ENCODE peak calls at places on chromosomes 13 and 19, in ten cellular contexts. One of them, this sample, is unnamed.
A peak's percentile ranks its signal among the peaks of the same experiment; 100 is the strongest.

GRCh38 chr19:47658431-47659383 is 49.8 kb downstream of the BICRA start:
- DNase-seq in CD4-positive, alpha-beta T cell: no peak
- DNase-seq in tibial nerve: no peak
- DNase-seq in PC-3: no peak
- DNase-seq in uterus: no peak
- DNase-seq in psoas muscle: no peak
- DNase-seq in keratinocyte: no peak
- DNase-seq in colonic mucosa: peak; percentile 79
- DNase-seq in heart right ventricle: no peak
- DNase-seq in A673: no peak
- DNase-seq in this sample: peak; percentile 75

GRCh38 chr13:20585371-20585770 is 18.4 kb downstream of the IFT88 start:
- DNase-seq in CD4-positive, alpha-beta T cell: no peak
- DNase-seq in tibial nerve: no peak
- DNase-seq in PC-3: no peak
- DNase-seq in uterus: no peak
- DNase-seq in psoas muscle: no peak
- DNase-seq in keratinocyte: no peak
- DNase-seq in colonic mucosa: no peak
- DNase-seq in heart right ventricle: no peak
- DNase-seq in A673: no peak
- DNase-seq in this sample: no peak

GRCh38 chr13:39119422-39119821 is 81.2 kb downstream of the NHLRC3 start:
- DNase-seq in CD4-positive, alpha-beta T cell: no peak
- DNase-seq in tibial nerve: no peak
- DNase-seq in PC-3: no peak
- DNase-seq in uterus: no peak
- DNase-seq in psoas muscle: no peak
- DNase-seq in keratinocyte: no peak
- DNase-seq in colonic mucosa: no peak
- DNase-seq in heart right ventricle: no peak
- DNase-seq in A673: no peak
- DNase-seq in this sample: no peak

GRCh38 chr13:20824762-20825161 is 51.0 kb upstream of the EEF1AKMT1 start:
- DNase-seq in CD4-positive, alpha-beta T cell: no peak
- DNase-seq in tibial nerve: no peak
- DNase-seq in PC-3: no peak
- DNase-seq in uterus: no peak
- DNase-seq in psoas muscle: no peak
- DNase-seq in keratinocyte: no peak
- DNase-seq in colonic mucosa: no peak
- DNase-seq in heart right ventricle: no peak
- DNase-seq in A673: peak; percentile 37
- DNase-seq in this sample: peak; percentile 34

GRCh38 chr13:110211735-110212134 is 95.2 kb downstream of the COL4A1 start:
- DNase-seq in CD4-positive, alpha-beta T cell: no peak
- DNase-seq in tibial nerve: no peak
- DNase-seq in PC-3: no peak
- DNase-seq in uterus: no peak
- DNase-seq in psoas muscle: no peak
- DNase-seq in keratinocyte: no peak
- DNase-seq in colonic mucosa: no peak
- DNase-seq in heart right ventricle: no peak
- DNase-seq in A673: no peak
- DNase-seq in this sample: no peak

GRCh38 chr13:97435794-97436193 is 1.8 kb downstream of the RAP2A start:
- DNase-seq in CD4-positive, alpha-beta T cell: no peak
- DNase-seq in tibial nerve: no peak
- DNase-seq in PC-3: no peak
- DNase-seq in uterus: no peak
- DNase-seq in psoas muscle: no peak
- DNase-seq in keratinocyte: no peak
- DNase-seq in colonic mucosa: no peak
- DNase-seq in heart right ventricle: no peak
- DNase-seq in A673: no peak
- DNase-seq in this sample: peak; percentile 10

GRCh38 chr19:19405919-19406877 is 723 bp downstream of the GATAD2A start:
- DNase-seq in CD4-positive, alpha-beta T cell: no peak
- DNase-seq in tibial nerve: no peak
- DNase-seq in PC-3: peak; percentile 54
- DNase-seq in uterus: peak; percentile 43
- DNase-seq in psoas muscle: peak; percentile 62
- DNase-seq in keratinocyte: no peak
- DNase-seq in colonic mucosa: peak; percentile 59
- DNase-seq in heart right ventricle: peak; percentile 61
- DNase-seq in A673: peak; percentile 62
- DNase-seq in this sample: no peak

GRCh38 chr13:90943961-90944360 is 403.5 kb upstream of the MIR17HG start:
- DNase-seq in CD4-positive, alpha-beta T cell: no peak
- DNase-seq in tibial nerve: no peak
- DNase-seq in PC-3: no peak
- DNase-seq in uterus: no peak
- DNase-seq in psoas muscle: no peak
- DNase-seq in keratinocyte: no peak
- DNase-seq in colonic mucosa: no peak
- DNase-seq in heart right ventricle: no peak
- DNase-seq in A673: no peak
- DNase-seq in this sample: no peak

GRCh38 chr19:18408053-18408476 is 10.6 kb upstream of the LRRC25 start:
- DNase-seq in CD4-positive, alpha-beta T cell: no peak
- DNase-seq in tibial nerve: no peak
- DNase-seq in PC-3: peak; percentile 41
- DNase-seq in uterus: no peak
- DNase-seq in psoas muscle: no peak
- DNase-seq in keratinocyte: no peak
- DNase-seq in colonic mucosa: peak; percentile 82
- DNase-seq in heart right ventricle: peak; percentile 58
- DNase-seq in A673: peak; percentile 56
- DNase-seq in this sample: no peak

GRCh38 chr13:43939149-43939548 is 59.4 kb downstream of the LACC1 start:
- DNase-seq in CD4-positive, alpha-beta T cell: no peak
- DNase-seq in tibial nerve: no peak
- DNase-seq in PC-3: peak; percentile 23
- DNase-seq in uterus: no peak
- DNase-seq in psoas muscle: no peak
- DNase-seq in keratinocyte: no peak
- DNase-seq in colonic mucosa: peak; percentile 23
- DNase-seq in heart right ventricle: no peak
- DNase-seq in A673: no peak
- DNase-seq in this sample: no peak
- H3K27ac ChIP-seq in CD4-positive, alpha-beta T cell: no peak overlapping the region
- H3K27ac ChIP-seq in tibial nerve: no peak overlapping the region
- H3K27ac ChIP-seq in PC-3: no peak overlapping the region
- H3K27ac ChIP-seq in uterus: peak overlapping the region; percentile 38
- H3K27ac ChIP-seq in psoas muscle: no peak overlapping the region
- H3K27ac ChIP-seq in keratinocyte: no peak overlapping the region
- H3K27ac ChIP-seq in colonic mucosa: no peak overlapping the region
- H3K27ac ChIP-seq in heart right ventricle: no peak overlapping the region
- H3K27ac ChIP-seq in A673: no peak overlapping the region
- H3K27ac ChIP-seq in this sample: no peak overlapping the region

GRCh38 chr19:1018932-1019615 is 1.8 kb downstream of the TMEM259 start:
- DNase-seq in CD4-positive, alpha-beta T cell: no peak
- DNase-seq in tibial nerve: no peak
- DNase-seq in PC-3: no peak
- DNase-seq in uterus: no peak
- DNase-seq in psoas muscle: no peak
- DNase-seq in keratinocyte: no peak
- DNase-seq in colonic mucosa: no peak
- DNase-seq in heart right ventricle: peak; percentile 15
- DNase-seq in A673: no peak
- DNase-seq in this sample: no peak

GRCh38 chr19:1017115-1017905 is 3.6 kb downstream of the TMEM259 start:
- DNase-seq in CD4-positive, alpha-beta T cell: no peak
- DNase-seq in tibial nerve: no peak
- DNase-seq in PC-3: peak; percentile 47
- DNase-seq in uterus: no peak
- DNase-seq in psoas muscle: no peak
- DNase-seq in keratinocyte: no peak
- DNase-seq in colonic mucosa: peak; percentile 78
- DNase-seq in heart right ventricle: no peak
- DNase-seq in A673: no peak
- DNase-seq in this sample: no peak

GRCh38 chr19:1019616-1019961 is 1.3 kb downstream of the TMEM259 start:
- DNase-seq in CD4-positive, alpha-beta T cell: no peak
- DNase-seq in tibial nerve: no peak
- DNase-seq in PC-3: no peak
- DNase-seq in uterus: no peak
- DNase-seq in psoas muscle: no peak
- DNase-seq in keratinocyte: no peak
- DNase-seq in colonic mucosa: no peak
- DNase-seq in heart right ventricle: peak; percentile 22
- DNase-seq in A673: no peak
- DNase-seq in this sample: no peak

GRCh38 chr19:1017906-1018305 is 3.0 kb downstream of the TMEM259 start:
- DNase-seq in CD4-positive, alpha-beta T cell: no peak
- DNase-seq in tibial nerve: no peak
- DNase-seq in PC-3: no peak
- DNase-seq in uterus: no peak
- DNase-seq in psoas muscle: no peak
- DNase-seq in keratinocyte: no peak
- DNase-seq in colonic mucosa: no peak
- DNase-seq in heart right ventricle: no peak
- DNase-seq in A673: no peak
- DNase-seq in this sample: no peak

DNA sequence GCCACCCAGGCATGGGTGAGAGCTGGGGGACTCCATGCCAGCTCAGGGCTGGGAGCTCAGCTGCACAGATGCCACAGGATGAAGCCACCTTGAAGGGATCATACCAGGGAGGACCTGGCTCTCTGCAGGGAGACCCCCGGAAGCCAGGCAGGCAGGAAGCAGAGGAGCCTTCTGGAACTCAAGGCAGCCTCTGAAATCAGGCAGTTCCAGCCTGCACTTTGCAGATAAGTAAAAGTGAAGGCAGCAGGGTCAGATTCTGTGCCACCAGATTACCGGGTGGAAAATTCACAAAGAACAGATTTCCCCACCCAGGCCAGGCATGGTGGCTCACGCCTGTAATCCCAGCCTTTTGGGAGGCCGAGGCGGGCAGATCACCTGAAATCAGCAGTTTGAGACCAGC is 2.5 kb downstream of the TMEM259 start:
- DNase-seq in CD4-positive, alpha-beta T cell: no peak
- DNase-seq in tibial nerve: no peak
- DNase-seq in PC-3: no peak
- DNase-seq in uterus: no peak
- DNase-seq in psoas muscle: no peak
- DNase-seq in keratinocyte: no peak
- DNase-seq in colonic mucosa: no peak
- DNase-seq in heart right ventricle: no peak
- DNase-seq in A673: no peak
- DNase-seq in this sample: no peak
- H3K27ac ChIP-seq in CD4-positive, alpha-beta T cell: peak overlapping the region; percentile 4
- H3K27ac ChIP-seq in tibial nerve: peak overlapping the region; percentile 79
- H3K27ac ChIP-seq in PC-3: no peak overlapping the region
- H3K27ac ChIP-seq in uterus: no peak overlapping the region
- H3K27ac ChIP-seq in psoas muscle: no peak overlapping the region
- H3K27ac ChIP-seq in keratinocyte: no peak overlapping the region
- H3K27ac ChIP-seq in colonic mucosa: peak overlapping the region; percentile 63
- H3K27ac ChIP-seq in heart right ventricle: no peak overlapping the region
- H3K27ac ChIP-seq in A673: peak overlapping the region; percentile 61
- H3K27ac ChIP-seq in this sample: no peak overlapping the region

DNA sequence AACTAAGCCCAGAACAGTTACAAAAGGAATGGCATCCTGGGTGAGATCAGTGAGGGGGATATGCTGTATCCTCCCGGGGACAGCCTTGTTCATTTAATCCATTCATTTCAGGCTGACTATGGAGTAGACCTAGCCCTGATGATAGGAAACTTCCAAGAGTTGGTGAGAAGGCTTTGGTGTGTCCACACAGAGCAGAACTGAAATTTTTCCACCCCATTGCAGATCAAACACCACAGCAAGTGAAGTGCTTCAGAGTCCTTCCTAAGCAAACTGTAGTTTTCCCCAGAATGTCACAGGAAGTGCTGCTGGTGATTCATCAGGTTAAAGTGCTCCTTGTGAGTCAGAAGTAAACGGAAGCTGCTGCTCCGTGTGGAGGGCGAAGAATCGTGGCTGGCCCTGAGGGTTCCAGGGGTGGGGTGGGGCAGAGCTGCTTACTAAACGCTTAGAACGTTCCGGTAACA is 113.2 kb downstream of the TEX26 start:
- DNase-seq in CD4-positive, alpha-beta T cell: peak; percentile 14
- DNase-seq in tibial nerve: no peak
- DNase-seq in PC-3: peak; percentile 93
- DNase-seq in uterus: peak; percentile 62
- DNase-seq in psoas muscle: peak; percentile 54
- DNase-seq in keratinocyte: peak; percentile 91
- DNase-seq in colonic mucosa: peak; percentile 86
- DNase-seq in heart right ventricle: no peak
- DNase-seq in A673: peak; percentile 90
- DNase-seq in this sample: peak; percentile 92
- H3K27ac ChIP-seq in CD4-positive, alpha-beta T cell: peak overlapping the region; percentile 15
- H3K27ac ChIP-seq in tibial nerve: peak overlapping the region; percentile 64
- H3K27ac ChIP-seq in PC-3: peak overlapping the region; percentile 93
- H3K27ac ChIP-seq in uterus: peak overlapping the region; percentile 56
- H3K27ac ChIP-seq in psoas muscle: peak overlapping the region; percentile 42
- H3K27ac ChIP-seq in keratinocyte: peak overlapping the region; percentile 93
- H3K27ac ChIP-seq in colonic mucosa: peak overlapping the region; percentile 72
- H3K27ac ChIP-seq in heart right ventricle: peak overlapping the region; percentile 4
- H3K27ac ChIP-seq in A673: peak overlapping the region; percentile 68
- H3K27ac ChIP-seq in this sample: peak overlapping the region; percentile 84

GRCh38 chr19:14526423-14526822 is 3.0 kb upstream of the TECR start:
- DNase-seq in CD4-positive, alpha-beta T cell: no peak
- DNase-seq in tibial nerve: no peak
- DNase-seq in PC-3: no peak
- DNase-seq in uterus: no peak
- DNase-seq in psoas muscle: no peak
- DNase-seq in keratinocyte: no peak
- DNase-seq in colonic mucosa: no peak
- DNase-seq in heart right ventricle: no peak
- DNase-seq in A673: no peak
- DNase-seq in this sample: no peak

GRCh38 chr19:14530005-14530348 is 583 bp downstream of the TECR start:
- DNase-seq in CD4-positive, alpha-beta T cell: peak; percentile 59
- DNase-seq in tibial nerve: no peak
- DNase-seq in PC-3: no peak
- DNase-seq in uterus: no peak
- DNase-seq in psoas muscle: no peak
- DNase-seq in keratinocyte: no peak
- DNase-seq in colonic mucosa: peak; percentile 74
- DNase-seq in heart right ventricle: no peak
- DNase-seq in A673: no peak
- DNase-seq in this sample: no peak

GRCh38 chr19:14530505-14530904 is 1.1 kb downstream of the TECR start:
- DNase-seq in CD4-positive, alpha-beta T cell: no peak
- DNase-seq in tibial nerve: no peak
- DNase-seq in PC-3: no peak
- DNase-seq in uterus: no peak
- DNase-seq in psoas muscle: no peak
- DNase-seq in keratinocyte: no peak
- DNase-seq in colonic mucosa: no peak
- DNase-seq in heart right ventricle: no peak
- DNase-seq in A673: no peak
- DNase-seq in this sample: no peak

GRCh38 chr19:14529254-14530004 is at the start of gene TECR:
- DNase-seq in CD4-positive, alpha-beta T cell: peak; percentile 100
- DNase-seq in tibial nerve: peak; percentile 100
- DNase-seq in PC-3: peak; percentile 100
- DNase-seq in uterus: peak; percentile 100
- DNase-seq in psoas muscle: peak; percentile 100
- DNase-seq in keratinocyte: peak; percentile 100
- DNase-seq in colonic mucosa: peak; percentile 100
- DNase-seq in heart right ventricle: peak; percentile 99
- DNase-seq in A673: peak; percentile 100
- DNase-seq in this sample: peak; percentile 100

GRCh38 chr19:14528419-14529253 is 758 bp upstream of the TECR start:
- DNase-seq in CD4-positive, alpha-beta T cell: no peak
- DNase-seq in tibial nerve: no peak
- DNase-seq in PC-3: no peak
- DNase-seq in uterus: no peak
- DNase-seq in psoas muscle: peak; percentile 33
- DNase-seq in keratinocyte: no peak
- DNase-seq in colonic mucosa: no peak
- DNase-seq in heart right ventricle: peak; percentile 15
- DNase-seq in A673: no peak
- DNase-seq in this sample: no peak
- H3K27ac ChIP-seq in CD4-positive, alpha-beta T cell: peak overlapping the region; percentile 85
- H3K27ac ChIP-seq in tibial nerve: peak overlapping the region; percentile 97
- H3K27ac ChIP-seq in PC-3: no peak overlapping the region
- H3K27ac ChIP-seq in uterus: peak overlapping the region; percentile 82
- H3K27ac ChIP-seq in psoas muscle: peak overlapping the region; percentile 48
- H3K27ac ChIP-seq in keratinocyte: peak overlapping the region; percentile 99
- H3K27ac ChIP-seq in colonic mucosa: peak overlapping the region; percentile 92
- H3K27ac ChIP-seq in heart right ventricle: no peak overlapping the region
- H3K27ac ChIP-seq in A673: peak overlapping the region; percentile 15
- H3K27ac ChIP-seq in this sample: peak overlapping the region; percentile 40

This sample was measured in SJSA1.